ENCODE peak calls at places on chromosome 1, in ten cellular contexts. O, I, F, E, C, B, L, N, V and A are unnamed samples.

GRCh38 chr1:228989992-228990827 is 254.9 kb downstream of the RHOU start:
- DNase-seq in O (no peak), I (peak; percentile 62), F (peak; percentile 74), E (no peak), C (no peak), B (no peak), L (no peak), N (no peak), V (peak; percentile 73), A (no peak)

GRCh38 chr1:110134050-110134595 is 16.2 kb upstream of the SLC6A17 start:
- DNase-seq in O (no peak), I (no peak), F (no peak), E (no peak), C (no peak), B (no peak), L (no peak), N (no peak), V (no peak), A (no peak)

GRCh38 chr1:52127181-52128175 is 14.4 kb upstream of the ZFYVE9 start:
- DNase-seq in O (no peak), I (peak; percentile 55), F (no peak), E (peak; percentile 39), C (peak; percentile 28), B (no peak), L (peak; percentile 26), N (peak; percentile 45), V (no peak), A (no peak)

GRCh38 chr1:214581785-214582184 is 21.2 kb upstream of the CENPF start:
- DNase-seq in O (no peak), I (peak; percentile 59), F (no peak), E (peak; percentile 16), C (no peak), B (no peak), L (no peak), N (peak; percentile 92), V (no peak), A (no peak)

GRCh38 chr1:26538480-26539412 is 9.2 kb downstream of the RPS6KA1 start:
- DNase-seq in O (peak; percentile 26), I (peak; percentile 88), F (no peak), E (peak; percentile 78), C (peak; percentile 37), B (no peak), L (peak; percentile 48), N (peak; percentile 45), V (no peak), A (peak; percentile 38)

GRCh38 chr1:243503155-243503554 is 247.3 kb downstream of the SDCCAG8 start:
- DNase-seq in O (no peak), I (no peak), F (no peak), E (no peak), C (no peak), B (no peak), L (no peak), N (no peak), V (no peak), A (no peak)

GRCh38 chr1:151340870-151341754 is 5.9 kb downstream of the RFX5 start:
- DNase-seq in O (peak; percentile 24), I (peak; percentile 78), F (no peak), E (peak; percentile 66), C (peak; percentile 62), B (peak; percentile 52), L (peak; percentile 83), N (peak; percentile 88), V (no peak), A (peak; percentile 52)

GRCh38 chr1:74763714-74764301 is 30.9 kb downstream of the TYW3 start:
- DNase-seq in O (no peak), I (no peak), F (no peak), E (no peak), C (no peak), B (no peak), L (no peak), N (no peak), V (no peak), A (no peak)

GRCh38 chr1:192807221-192807967 is 1.4 kb upstream of the RGS2 start:
- DNase-seq in O (no peak), I (no peak), F (no peak), E (no peak), C (no peak), B (no peak), L (no peak), N (peak; percentile 62), V (no peak), A (peak; percentile 3)

GRCh38 chr1:10575616-10576015 is 100.9 kb downstream of the PEX14 start:
- DNase-seq in O (no peak), I (no peak), F (no peak), E (no peak), C (no peak), B (peak; percentile 20), L (no peak), N (peak; percentile 77), V (no peak), A (no peak)

GRCh38 chr1:44603718-44604117 is 70.6 kb downstream of the TMEM53 start:
- DNase-seq in O (no peak), I (no peak), F (no peak), E (no peak), C (no peak), B (no peak), L (no peak), N (no peak), V (no peak), A (no peak)

GRCh38 chr1:65818966-65819365 is 26.3 kb downstream of the PDE4B start:
- DNase-seq in O (no peak), I (no peak), F (no peak), E (no peak), C (no peak), B (no peak), L (no peak), N (no peak), V (no peak), A (no peak)

GRCh38 chr1:67211589-67212563 is 45.6 kb downstream of the IL23R start:
- DNase-seq in O (peak; percentile 47), I (peak; percentile 61), F (no peak), E (no peak), C (peak; percentile 42), B (no peak), L (peak; percentile 23), N (peak; percentile 12), V (no peak), A (peak; percentile 31)

GRCh38 chr1:240091201-240091600 is 482 bp upstream of the FMN2 start:
- DNase-seq in O (no peak), I (no peak), F (no peak), E (no peak), C (no peak), B (no peak), L (no peak), N (no peak), V (no peak), A (no peak)

GRCh38 chr1:234533975-234534876 is 55.2 kb upstream of the TARBP1 start:
- DNase-seq in O (no peak), I (no peak), F (peak; percentile 94), E (no peak), C (no peak), B (peak; percentile 99), L (no peak), N (no peak), V (peak; percentile 94), A (no peak)

GRCh38 chr1:45009956-45010854 is 919 bp downstream of the HECTD3 start:
- DNase-seq in O (peak; percentile 30), I (peak; percentile 72), F (peak; percentile 31), E (peak; percentile 62), C (no peak), B (no peak), L (no peak), N (peak; percentile 5), V (peak; percentile 36), A (peak; percentile 15)

GRCh38 chr1:48036693-48037386 is 39.7 kb upstream of the TRABD2B start:
- DNase-seq in O (no peak), I (peak; percentile 44), F (no peak), E (no peak), C (no peak), B (no peak), L (no peak), N (peak; percentile 88), V (no peak), A (no peak)

GRCh38 chr1:185565314-185565713 is 168.9 kb upstream of the HMCN1 start:
- DNase-seq in O (no peak), I (no peak), F (no peak), E (peak; percentile 36), C (no peak), B (peak; percentile 49), L (no peak), N (no peak), V (no peak), A (no peak)

GRCh38 chr1:54845772-54846171 is 41.2 kb downstream of the DHCR24 start:
- DNase-seq in O (no peak), I (no peak), F (no peak), E (no peak), C (no peak), B (no peak), L (no peak), N (no peak), V (peak; percentile 26), A (no peak)

GRCh38 chr1:228085287-228085926 is 2.9 kb downstream of the ARF1 start:
- DNase-seq in O (no peak), I (peak; percentile 91), F (peak; percentile 21), E (no peak), C (no peak), B (peak; percentile 63), L (peak; percentile 53), N (no peak), V (no peak), A (no peak)

GRCh38 chr1:154962238-154962678 is 676 bp upstream of the PYGO2 start:
- DNase-seq in O (no peak), I (peak; percentile 81), F (no peak), E (peak; percentile 46), C (no peak), B (no peak), L (peak; percentile 70), N (peak; percentile 44), V (no peak), A (no peak)

GRCh38 chr1:176717052-176717754 is 254.2 kb downstream of the PAPPA2 start:
- DNase-seq in O (no peak), I (no peak), F (no peak), E (no peak), C (no peak), B (no peak), L (peak; percentile 35), N (no peak), V (no peak), A (no peak)

GRCh38 chr1:47951026-47951425 is 46.2 kb downstream of the TRABD2B start:
- DNase-seq in O (no peak), I (no peak), F (no peak), E (no peak), C (no peak), B (no peak), L (no peak), N (no peak), V (no peak), A (no peak)

GRCh38 chr1:61341426-61341825 is 259.1 kb downstream of the NFIA start:
- DNase-seq in O (no peak), I (no peak), F (no peak), E (no peak), C (no peak), B (no peak), L (no peak), N (no peak), V (no peak), A (no peak)

GRCh38 chr1:167871331-167871730 is 42.6 kb downstream of the ADCY10 start:
- DNase-seq in O (no peak), I (no peak), F (no peak), E (no peak), C (no peak), B (no peak), L (no peak), N (no peak), V (no peak), A (no peak)